ENCODE peak calls at places on chromosome 5, in four cellular contexts. K is adipocyte, F is H1, Q is H7. R is an unnamed sample.
A peak's percentile ranks its signal among the peaks of the same experiment; 100 is the strongest.

GRCh38 chr5:134003064-134003956 is 1.5 kb downstream of the VDAC1 start:
- DNase-seq in K (peak; percentile 48), F (no peak), Q (peak; percentile 41), R (no peak)

GRCh38 chr5:56829137-56829536 is 13.8 kb downstream of the MAP3K1 start:
- DNase-seq in K (no peak), F (no peak), Q (no peak), R (no peak)

GRCh38 chr5:27158775-27159174 is 120.4 kb upstream of the CDH9 start:
- DNase-seq in K (no peak), F (no peak), Q (no peak), R (no peak)

GRCh38 chr5:153676821-153677220 is 186.4 kb downstream of the GRIA1 start:
- DNase-seq in K (no peak), F (no peak), Q (no peak), R (no peak)

GRCh38 chr5:154714271-154714986 is 40.7 kb upstream of the LARP1 start:
- DNase-seq in K (peak; percentile 39), F (no peak), Q (no peak), R (peak; percentile 83)

GRCh38 chr5:104189909-104190308 is 627.3 kb upstream of the NUDT12 start:
- DNase-seq in K (peak; percentile 90), F (no peak), Q (no peak), R (peak; percentile 55)

GRCh38 chr5:154194348-154195329 is 4.1 kb downstream of the GALNT10 start:
- DNase-seq in K (peak; percentile 85), F (no peak), Q (peak; percentile 67), R (no peak)

GRCh38 chr5:68303038-68303738 is 87.6 kb downstream of the PIK3R1 start:
- DNase-seq in K (no peak), F (no peak), Q (no peak), R (peak; percentile 62)

GRCh38 chr5:140262221-140262620 is 40.7 kb downstream of the PFDN1 start:
- DNase-seq in K (no peak), F (no peak), Q (no peak), R (no peak)

GRCh38 chr5:90201923-90202322 is 207.6 kb downstream of the CETN3 start:
- DNase-seq in K (no peak), F (no peak), Q (no peak), R (no peak)

GRCh38 chr5:107610795-107611194 is 59.9 kb downstream of the EFNA5 start:
- DNase-seq in K (no peak), F (no peak), Q (no peak), R (no peak)

GRCh38 chr5:59768204-59769040 is 125.1 kb downstream of the PDE4D start:
- DNase-seq in K (peak; percentile 56), F (peak; percentile 39), Q (peak; percentile 15), R (no peak)

GRCh38 chr5:167030500-167031120 is 1260.8 kb upstream of the WWC1 start:
- DNase-seq in K (no peak), F (peak; percentile 64), Q (peak; percentile 59), R (peak; percentile 19)

GRCh38 chr5:119269061-119269579 is 86.7 kb upstream of the TNFAIP8 start:
- DNase-seq in K (peak; percentile 31), F (no peak), Q (peak; percentile 48), R (no peak)

GRCh38 chr5:55897905-55898304 is 46.7 kb downstream of the IL31RA start:
- DNase-seq in K (peak; percentile 98), F (no peak), Q (no peak), R (peak; percentile 89)

GRCh38 chr5:33631786-33632185 is 191.0 kb downstream of the TARS1 start:
- DNase-seq in K (no peak), F (no peak), Q (no peak), R (peak; percentile 18)

GRCh38 chr5:67221487-67222242 is 25.1 kb upstream of the CD180 start:
- DNase-seq in K (no peak), F (no peak), Q (no peak), R (no peak)

GRCh38 chr5:145958463-145958862 is 22.1 kb downstream of the SH3RF2 start:
- DNase-seq in K (no peak), F (no peak), Q (no peak), R (no peak)

GRCh38 chr5:55421074-55421529 is 113.3 kb downstream of the MTREX start:
- DNase-seq in K (no peak), F (no peak), Q (no peak), R (no peak)

DNA sequence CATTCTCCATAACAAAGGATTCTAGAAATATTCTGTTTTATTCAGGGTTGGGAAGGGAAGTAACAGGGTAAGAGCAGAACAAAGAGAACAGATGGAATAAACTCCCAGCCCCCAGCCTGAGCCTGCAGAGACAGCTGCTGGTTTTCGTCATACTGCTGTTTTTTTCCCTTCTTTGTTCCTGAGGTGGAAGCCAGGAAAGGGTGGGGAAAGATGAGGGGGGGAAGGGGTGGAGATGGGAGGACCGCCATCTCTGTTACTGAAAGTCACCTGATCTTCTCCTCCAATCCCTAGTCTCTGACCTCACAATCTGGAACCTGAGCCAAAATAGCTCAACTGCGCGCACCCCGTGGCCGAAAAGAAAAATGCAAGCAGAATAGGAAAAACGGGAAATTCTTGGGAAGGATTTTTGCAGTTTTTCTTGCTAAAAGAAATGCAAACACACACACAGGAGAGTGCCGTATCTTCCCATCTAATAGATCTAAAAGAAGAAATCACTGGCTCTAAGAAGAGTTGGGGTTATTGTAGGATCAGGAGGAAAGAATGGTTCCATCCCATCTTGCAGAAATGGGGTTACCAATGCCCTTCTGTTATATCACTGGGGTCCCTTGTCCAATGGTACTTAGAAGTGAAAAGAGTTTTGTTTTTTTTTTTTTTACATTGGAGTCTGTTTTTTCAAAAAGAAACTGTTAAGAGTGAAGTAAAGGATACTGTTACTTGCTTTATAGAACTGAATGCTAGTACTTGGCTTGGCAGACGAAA is 57.9 kb downstream of the DIAPH1 start:
- DNase-seq in K (peak; percentile 98), F (peak; percentile 84), Q (peak; percentile 69), R (peak; percentile 84)
- H3K36me3 ChIP-seq in K (peaks cover 5% of the 10 kb centered on the region), F (peaks cover 5% of the 10 kb centered on the region), Q (peaks cover 2% of the 10 kb centered on the region), R (peaks cover 21% of the 10 kb centered on the region)

DNA sequence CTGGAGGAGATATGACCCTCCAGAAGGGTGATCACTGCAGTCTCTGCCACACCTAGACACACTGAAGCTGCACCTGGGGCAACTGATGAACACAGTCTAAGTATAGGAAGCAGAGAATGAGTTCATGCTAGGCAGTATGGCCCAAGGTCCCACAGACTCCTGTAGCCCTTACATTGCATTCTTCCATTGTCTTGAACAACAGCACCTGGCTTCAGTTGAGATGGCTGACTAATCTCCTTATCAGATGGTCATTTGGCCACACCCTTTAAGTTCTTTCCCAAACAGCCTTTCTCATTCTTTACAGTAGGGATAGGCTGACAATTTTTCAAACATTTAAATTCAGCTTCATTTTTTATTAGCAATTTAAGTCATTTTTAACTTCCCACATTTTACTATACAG is 23.1 kb downstream of the CENPK start:
- DNase-seq in K (no peak), F (no peak), Q (no peak), R (peak; percentile 34)
- H3K36me3 ChIP-seq in K (no peaks in the 10 kb centered on the region), F (peaks cover 18% of the 10 kb centered on the region), Q (peaks cover 12% of the 10 kb centered on the region), R (peaks cover 16% of the 10 kb centered on the region)

GRCh38 chr5:39198080-39198479 is 21.3 kb downstream of the FYB1 start:
- DNase-seq in K (no peak), F (no peak), Q (no peak), R (no peak)
- H3K36me3 ChIP-seq in K (no peaks in the 10 kb centered on the region), F (no peaks in the 10 kb centered on the region), Q (no peaks in the 10 kb centered on the region), R (no peaks in the 10 kb centered on the region)

GRCh38 chr5:136063778-136064465 is 35.1 kb downstream of the TGFBI start:
- DNase-seq in K (no peak), F (no peak), Q (no peak), R (no peak)
- H3K36me3 ChIP-seq in K (peaks cover 51% of the 10 kb centered on the region), F (no peaks in the 10 kb centered on the region), Q (no peaks in the 10 kb centered on the region), R (peaks cover 73% of the 10 kb centered on the region)

GRCh38 chr5:109986726-109987125 is 297.0 kb downstream of the MAN2A1 start:
- DNase-seq in K (no peak), F (no peak), Q (no peak), R (no peak)
- H3K36me3 ChIP-seq in K (no peaks in the 10 kb centered on the region), F (no peaks in the 10 kb centered on the region), Q (no peaks in the 10 kb centered on the region), R (no peaks in the 10 kb centered on the region)

DNA sequence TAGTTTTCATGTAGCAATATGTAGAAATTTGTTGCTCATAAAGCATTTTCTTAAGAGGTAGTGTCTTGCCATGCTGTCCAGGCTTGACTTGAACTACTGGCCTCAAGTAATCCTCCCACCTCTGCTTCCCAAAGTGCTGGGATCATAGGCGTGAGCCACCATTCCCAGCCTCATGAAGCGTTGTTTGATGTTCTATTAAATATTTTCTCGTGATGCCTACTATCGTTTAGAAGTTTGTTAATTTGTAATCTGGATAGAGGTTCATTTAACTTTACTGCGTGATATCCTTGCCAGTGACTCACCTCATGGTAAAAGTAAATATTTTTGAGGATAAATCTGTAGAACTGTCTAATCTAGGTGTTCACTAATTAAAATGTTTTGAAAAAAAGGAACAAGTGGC is 82.6 kb downstream of the VCAN start:
- DNase-seq in K (no peak), F (no peak), Q (no peak), R (no peak)
- H3K36me3 ChIP-seq in K (peaks cover 53% of the 10 kb centered on the region), F (peaks cover 53% of the 10 kb centered on the region), Q (peaks cover 27% of the 10 kb centered on the region), R (peaks cover 56% of the 10 kb centered on the region)

GRCh38 chr5:157372472-157372822 is 87.6 kb upstream of the NIPAL4 start:
- DNase-seq in K (no peak), F (no peak), Q (no peak), R (no peak)

GRCh38 chr5:157366741-157367684 is 93.0 kb upstream of the NIPAL4 start:
- DNase-seq in K (peak; percentile 87), F (no peak), Q (peak; percentile 74), R (no peak)

GRCh38 chr5:157369507-157369906 is 90.5 kb upstream of the NIPAL4 start:
- DNase-seq in K (no peak), F (no peak), Q (no peak), R (no peak)

GRCh38 chr5:157370967-157371366 is 89.0 kb upstream of the NIPAL4 start:
- DNase-seq in K (peak; percentile 45), F (no peak), Q (peak; percentile 62), R (no peak)

GRCh38 chr5:157371655-157372471 is 88.2 kb upstream of the NIPAL4 start:
- DNase-seq in K (peak; percentile 17), F (no peak), Q (no peak), R (peak; percentile 65)
- H3K36me3 ChIP-seq in K (no peaks in the 10 kb centered on the region), F (no peaks in the 10 kb centered on the region), Q (peaks cover 1% of the 10 kb centered on the region), R (no peaks in the 10 kb centered on the region)

GRCh38 chr5:16656561-16657191 is 39.9 kb upstream of the RETREG1 start:
- DNase-seq in K (peak; percentile 32), F (no peak), Q (no peak), R (no peak)
- H3K36me3 ChIP-seq in K (no peaks in the 10 kb centered on the region), F (no peaks in the 10 kb centered on the region), Q (no peaks in the 10 kb centered on the region), R (no peaks in the 10 kb centered on the region)

GRCh38 chr5:179606071-179606909 is 17.2 kb downstream of the HNRNPH1 start:
- DNase-seq in K (no peak), F (no peak), Q (no peak), R (peak; percentile 62)
- H3K36me3 ChIP-seq in K (peaks cover 56% of the 10 kb centered on the region), F (peaks cover 36% of the 10 kb centered on the region), Q (peaks cover 28% of the 10 kb centered on the region), R (peaks cover 74% of the 10 kb centered on the region)